ENCODE peak calls at places on chromosomes 16 and 17, in ten cellular contexts. X, O, V, D, F, L, E, R, S and K are unnamed samples.

GRCh38 chr17:36808181-36808661 is 129.1 kb upstream of the LHX1 start:
- DNase-seq in R (no peak), X (no peak), L (no peak), E (no peak), S (no peak), D (no peak), F (no peak), O (peak), V (no peak), K (peak)

GRCh38 chr16:54411555-54411954 is 125.0 kb upstream of the IRX3 start:
- DNase-seq in V (no peak), D (no peak), E (no peak), R (peak), O (no peak), F (no peak), S (no peak), L (no peak), X (no peak), K (no peak)

GRCh38 chr17:34579979-34580684 is 750 bp downstream of the TMEM132E start:
- DNase-seq in S (no peak), O (peak), V (no peak), L (peak), E (no peak), D (no peak), R (no peak), F (no peak), X (no peak), K (no peak)

GRCh38 chr16:4505356-4506153 is 29.4 kb downstream of the HMOX2 start:
- DNase-seq in L (peak), E (no peak), R (peak), X (peak), O (no peak), F (peak), V (peak), S (no peak), D (no peak), K (peak)

GRCh38 chr17:57135748-57136342 is 50.8 kb downstream of the AKAP1 start:
- DNase-seq in D (no peak), R (no peak), F (no peak), X (no peak), E (no peak), S (no peak), O (no peak), V (no peak), L (no peak), K (no peak)

GRCh38 chr16:8951447-8952280 is 12.0 kb downstream of the USP7 start:
- DNase-seq in S (no peak), O (no peak), F (no peak), X (no peak), E (no peak), L (no peak), D (no peak), V (no peak), R (no peak), K (no peak)

GRCh38 chr16:22624038-22624656 is 113.5 kb downstream of the NPIPB5 start:
- DNase-seq in L (no peak), R (no peak), V (no peak), O (no peak), F (no peak), S (no peak), E (no peak), X (no peak), D (no peak), K (no peak)

GRCh38 chr17:37056622-37057021 is 107.9 kb downstream of the AATF start:
- DNase-seq in L (no peak), S (no peak), V (no peak), D (no peak), F (no peak), E (no peak), R (no peak), O (no peak), X (no peak), K (no peak)

GRCh38 chr17:73248532-73248931 is 13.1 kb downstream of the CPSF4L start:
- DNase-seq in V (no peak), O (no peak), D (no peak), E (no peak), S (no peak), F (no peak), X (no peak), R (no peak), L (no peak), K (no peak)

GRCh38 chr16:9090101-9090959 is 1.1 kb upstream of the HAPSTR1 start:
- DNase-seq in S (peak), F (peak), V (peak), E (peak), O (peak), L (peak), X (peak), D (no peak), R (peak), K (peak)

GRCh38 chr16:12395266-12395665 is 408.4 kb downstream of the CPPED1 start:
- DNase-seq in O (no peak), L (no peak), E (no peak), R (no peak), F (no peak), D (no peak), V (no peak), X (no peak), S (no peak), K (no peak)

GRCh38 chr17:32281011-32281451 is 15.4 kb downstream of the RHBDL3 start:
- DNase-seq in O (no peak), X (no peak), D (no peak), S (no peak), V (no peak), F (no peak), L (no peak), E (no peak), R (peak), K (no peak)

GRCh38 chr16:11386791-11387546 is 41.7 kb downstream of the RMI2 start:
- DNase-seq in L (peak), O (peak), D (no peak), F (no peak), R (peak), S (no peak), E (no peak), X (no peak), V (no peak), K (peak)

GRCh38 chr17:58534901-58535421 is 20.5 kb upstream of the MTMR4 start:
- DNase-seq in D (peak), E (no peak), S (no peak), X (no peak), R (no peak), F (no peak), V (no peak), L (no peak), O (no peak), K (no peak)

GRCh38 chr16:59848314-59848713 is 1114.2 kb upstream of the GOT2 start:
- DNase-seq in S (no peak), E (no peak), X (no peak), D (no peak), L (no peak), F (no peak), O (no peak), R (no peak), V (no peak), K (no peak)

GRCh38 chr17:30187528-30187927 is 48.0 kb downstream of the SLC6A4 start:
- DNase-seq in X (no peak), O (no peak), S (no peak), D (no peak), R (no peak), V (no peak), L (no peak), E (no peak), F (no peak), K (no peak)

GRCh38 chr17:77459018-77459755 is 318.4 kb downstream of the SEC14L1 start:
- DNase-seq in V (no peak), O (no peak), S (no peak), X (no peak), R (no peak), D (no peak), F (no peak), E (no peak), L (no peak), K (no peak)

GRCh38 chr17:64974750-64975317 is 55.6 kb upstream of the LRRC37A3 start:
- DNase-seq in F (no peak), V (no peak), O (no peak), D (no peak), X (no peak), E (no peak), L (no peak), S (no peak), R (no peak), K (peak)

GRCh38 chr17:35051183-35051578 is 12.3 kb downstream of the RFFL start:
- DNase-seq in D (no peak), S (no peak), V (no peak), O (no peak), X (peak), L (peak), E (no peak), R (no peak), F (peak), K (peak)

GRCh38 chr17:60139438-60140285 is 10.1 kb upstream of the CA4 start:
- DNase-seq in S (peak), X (peak), D (peak), V (no peak), F (peak), E (peak), O (peak), L (no peak), R (peak), K (peak)

GRCh38 chr17:57823469-57824401 is 26.1 kb downstream of the MRPS23 start:
- DNase-seq in F (no peak), X (no peak), V (no peak), L (no peak), S (no peak), D (no peak), E (no peak), O (no peak), R (no peak), K (no peak)

GRCh38 chr16:21626659-21627277 is 25.6 kb downstream of the IGSF6 start:
- DNase-seq in X (peak), S (peak), O (no peak), V (no peak), F (no peak), E (no peak), D (peak), L (no peak), R (no peak), K (no peak)

GRCh38 chr16:57480127-57480753 is 6.1 kb downstream of the DOK4 start:
- DNase-seq in X (peak), D (no peak), S (peak), L (no peak), V (no peak), O (peak), E (no peak), R (peak), F (peak), K (no peak)

GRCh38 chr17:55812323-55812722 is 61.5 kb downstream of the PCTP start:
- DNase-seq in R (no peak), E (no peak), L (no peak), O (no peak), X (no peak), V (no peak), D (no peak), F (no peak), S (no peak), K (no peak)

GRCh38 chr17:44122825-44123355 is 551 bp downstream of the HDAC5 start:
- DNase-seq in O (no peak), R (no peak), S (no peak), X (no peak), E (no peak), V (no peak), L (peak), D (no peak), F (peak), K (peak)

GRCh38 chr17:80692931-80693467 is 148.4 kb downstream of the RPTOR start:
- DNase-seq in O (no peak), R (no peak), F (no peak), D (no peak), E (no peak), L (no peak), X (no peak), S (no peak), V (no peak), K (no peak)

GRCh38 chr16:3656491-3657468 is 2.3 kb downstream of the DNASE1 start:
- DNase-seq in R (no peak), F (no peak), X (no peak), L (no peak), E (no peak), O (no peak), S (peak), D (no peak), V (no peak), K (no peak)

GRCh38 chr17:49201481-49201927 is 8.9 kb downstream of the GNGT2 start:
- DNase-seq in L (no peak), X (no peak), D (no peak), S (no peak), V (no peak), E (no peak), F (no peak), O (no peak), R (no peak), K (no peak)

GRCh38 chr16:4679854-4680636 is 13.3 kb upstream of the NUDT16L1 start:
- DNase-seq in F (peak), S (peak), O (peak), L (no peak), X (peak), E (peak), V (no peak), D (no peak), R (peak), K (no peak)

GRCh38 chr16:75621170-75621477 is 2.0 kb downstream of the ADAT1 start:
- DNase-seq in F (no peak), D (no peak), E (no peak), O (no peak), V (no peak), S (no peak), X (no peak), R (no peak), L (no peak), K (peak)

GRCh38 chr17:74211141-74211928 is 2.0 kb upstream of the TTYH2 start:
- DNase-seq in X (no peak), F (no peak), O (no peak), E (no peak), S (no peak), R (no peak), V (no peak), L (no peak), D (no peak), K (peak)

DNA sequence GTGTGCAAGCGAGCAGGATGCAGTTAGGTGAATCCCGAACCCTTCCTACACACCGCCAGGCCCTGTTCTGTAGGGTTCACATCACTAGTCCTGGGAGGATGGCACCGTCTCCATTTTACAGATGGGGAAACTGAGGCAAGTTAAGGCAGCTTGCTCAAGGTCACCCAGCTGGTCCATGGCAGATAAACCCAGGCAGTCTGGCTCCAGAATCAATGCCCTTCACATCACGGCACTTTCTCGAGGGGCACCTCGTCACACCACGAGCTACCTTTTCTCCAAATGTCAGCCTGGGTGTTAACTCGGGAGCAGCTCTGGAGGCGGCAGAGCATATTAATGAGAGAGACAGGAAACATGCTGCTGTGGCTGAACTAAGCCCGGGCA is 9.5 kb downstream of the NOB1 start:
- DNase-seq in E (no peak), F (no peak), D (no peak), S (no peak), V (no peak), L (no peak), X (no peak), O (no peak), R (no peak), K (no peak)
- TF ChIP-seq POLR2A in E (no peak), F (no peak), D (no peak), S (no peak), V (no peak), L (peak), X (no peak), O (no peak), R (no peak), K (no peak)

DNA sequence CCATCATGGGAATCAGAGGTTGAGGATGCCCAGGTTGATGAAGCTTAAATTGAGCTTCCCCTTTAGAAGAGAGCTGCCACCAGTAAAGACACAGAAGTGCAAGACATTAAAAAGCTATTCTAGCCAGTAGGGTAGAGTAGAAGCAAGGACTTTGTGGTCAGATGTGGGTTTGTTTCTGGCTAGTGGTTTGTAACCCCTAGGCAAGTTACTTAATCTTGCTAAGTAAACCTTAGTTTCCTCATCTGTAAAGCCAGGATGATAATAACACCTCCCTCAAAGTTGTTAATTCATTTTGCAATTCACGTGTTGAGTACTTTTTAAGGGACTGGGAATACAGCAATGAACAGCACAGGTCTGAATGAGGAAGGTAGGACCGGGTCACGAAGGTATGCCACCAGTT is 3.6 kb downstream of the SNTB2 start:
- DNase-seq in R (no peak), D (no peak), L (no peak), O (no peak), S (no peak), E (no peak), X (no peak), V (no peak), F (no peak), K (no peak)
- TF ChIP-seq POLR2A in R (no peak), D (no peak), L (no peak), O (no peak), S (no peak), E (no peak), X (no peak), V (no peak), F (no peak), K (no peak)

GRCh38 chr17:39653662-39654331 is 11.4 kb upstream of the TCAP start:
- DNase-seq in X (peak), E (peak), S (no peak), D (no peak), F (peak), O (peak), V (peak), R (peak), L (peak), K (peak)

GRCh38 chr17:39655105-39655504 is 10.0 kb upstream of the TCAP start:
- DNase-seq in E (no peak), D (no peak), F (no peak), S (no peak), R (no peak), L (no peak), V (no peak), O (no peak), X (no peak), K (no peak)

GRCh38 chr17:39653316-39653661 is 11.9 kb upstream of the TCAP start:
- DNase-seq in E (no peak), S (no peak), L (no peak), R (no peak), V (no peak), O (no peak), D (no peak), X (no peak), F (no peak), K (no peak)

GRCh38 chr17:39651908-39652634 is 13.1 kb upstream of the TCAP start:
- DNase-seq in D (no peak), V (no peak), E (no peak), S (no peak), X (no peak), O (no peak), R (no peak), L (no peak), F (peak), K (no peak)

DNA sequence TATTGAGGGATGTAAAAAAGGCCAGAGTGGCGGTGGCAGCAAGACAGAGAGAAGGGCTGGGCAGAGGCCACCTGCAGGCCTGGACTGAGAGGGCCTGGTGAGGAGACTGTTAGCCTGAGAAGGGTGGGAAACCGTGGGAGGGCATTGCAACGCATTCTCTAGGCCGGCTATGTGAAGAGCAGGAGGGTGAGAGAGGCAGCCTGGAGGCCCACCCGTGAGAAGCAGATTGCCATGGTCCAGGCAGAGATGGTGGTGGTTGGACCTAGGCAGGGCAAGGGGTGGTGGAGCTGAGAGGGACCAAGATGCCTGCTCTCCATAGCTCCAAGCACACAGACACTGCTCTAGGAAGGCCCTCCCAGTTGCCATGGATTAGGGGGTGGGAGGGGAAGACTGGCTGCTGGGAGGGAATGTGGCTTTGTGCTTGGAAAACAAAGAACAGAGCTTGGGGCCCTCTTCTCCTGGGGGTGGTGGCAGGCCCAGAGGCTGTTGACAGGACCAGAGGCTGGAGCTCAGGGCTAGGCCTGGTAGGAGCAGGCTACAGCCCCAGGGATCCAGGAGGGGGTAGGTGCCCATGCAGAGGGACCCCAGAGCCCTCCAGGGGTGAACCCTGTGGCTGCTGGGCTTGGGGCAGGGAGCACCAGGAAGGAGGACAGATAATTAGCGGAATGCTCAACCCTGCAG is 12.4 kb upstream of the TCAP start:
- DNase-seq in O (no peak), L (no peak), R (no peak), F (no peak), D (no peak), V (no peak), S (no peak), E (no peak), X (no peak), K (no peak)
- TF ChIP-seq POLR2A in O (no peak), L (no peak), R (no peak), F (no peak), D (no peak), V (no peak), S (no peak), E (no peak), X (no peak), K (no peak)

GRCh38 chr17:78933959-78934568 is 8.9 kb upstream of the TIMP2 start:
- DNase-seq in D (no peak), X (peak), O (peak), F (peak), V (no peak), L (no peak), R (peak), S (peak), E (peak), K (no peak)
- TF ChIP-seq POLR2A in D (no peak), X (no peak), O (no peak), F (no peak), V (no peak), L (no peak), R (no peak), S (no peak), E (no peak), K (no peak)

GRCh38 chr16:81823111-81823510 is 44.0 kb downstream of the PLCG2 start:
- DNase-seq in X (peak), D (no peak), R (peak), S (no peak), V (no peak), F (peak), E (no peak), O (no peak), L (no peak), K (no peak)
- TF ChIP-seq POLR2A in X (no peak), D (no peak), R (no peak), S (no peak), V (peak), F (no peak), E (no peak), O (no peak), L (peak), K (no peak)

GRCh38 chr17:46026045-46026814 is 27.2 kb downstream of the STH start:
- DNase-seq in E (no peak), R (no peak), L (no peak), V (no peak), F (peak), O (no peak), D (no peak), X (peak), S (no peak), K (no peak)
- TF ChIP-seq POLR2A in E (no peak), R (no peak), L (no peak), V (no peak), F (no peak), O (no peak), D (no peak), X (no peak), S (no peak), K (no peak)